ENCODE peak calls at places on chromosomes 5 and 9, in seven cellular contexts. S, Q, G, K, H, R and X are unnamed samples.

GRCh38 chr5:71905804-71906711 is 187.0 kb downstream of the CARTPT start:
- DNase-seq in K (no peak), Q (no peak), S (no peak), G (no peak), H (no peak), R (no peak), X (no peak)

GRCh38 chr5:32173394-32174010 is 617 bp downstream of the GOLPH3 start:
- DNase-seq in S (peak; percentile 86), Q (peak; percentile 62), G (peak; percentile 63), K (peak; percentile 60), R (peak; percentile 83), H (peak; percentile 3), X (peak; percentile 43)

GRCh38 chr9:72978724-72979123 is 25.9 kb upstream of the ALDH1A1 start:
- DNase-seq in H (no peak), Q (peak; percentile 19), R (no peak), G (peak; percentile 55), S (no peak), K (peak; percentile 68), X (no peak)

GRCh38 chr5:124274949-124275348 is 471.5 kb downstream of the ZNF608 start:
- DNase-seq in Q (no peak), G (no peak), H (no peak), R (no peak), K (peak; percentile 23), S (no peak), X (no peak)

GRCh38 chr9:94760646-94761045 is 34.1 kb downstream of the AOPEP start:
- DNase-seq in G (no peak), S (no peak), R (no peak), K (no peak), H (no peak), Q (no peak), X (no peak)

GRCh38 chr5:149702607-149702952 is 27.5 kb upstream of the PPARGC1B start:
- DNase-seq in S (no peak), H (no peak), Q (no peak), G (no peak), K (no peak), R (no peak), X (no peak)

GRCh38 chr9:93250185-93250584 is 66.2 kb downstream of the WNK2 start:
- DNase-seq in Q (no peak), S (no peak), K (no peak), G (no peak), R (no peak), H (no peak), X (no peak)

GRCh38 chr5:149399775-149400174 is 20.7 kb upstream of the IL17B start:
- DNase-seq in G (no peak), S (no peak), R (no peak), H (no peak), K (no peak), Q (peak; percentile 25), X (no peak)

GRCh38 chr5:139710370-139711066 is 62.4 kb downstream of the CXXC5 start:
- DNase-seq in R (peak; percentile 90), K (no peak), Q (peak; percentile 66), S (peak; percentile 93), G (peak; percentile 46), H (peak; percentile 25), X (peak; percentile 85)

GRCh38 chr9:130689937-130690700 is 3.5 kb upstream of the EXOSC2 start:
- DNase-seq in Q (peak; percentile 98), S (peak; percentile 86), H (no peak), R (peak; percentile 18), G (peak; percentile 99), K (peak; percentile 95), X (peak; percentile 84)

GRCh38 chr9:136700309-136700708 is 12.1 kb upstream of the DIPK1B start:
- DNase-seq in K (no peak), S (no peak), H (no peak), G (no peak), R (no peak), Q (peak; percentile 40), X (no peak)

GRCh38 chr5:166382031-166382430 is 1909.4 kb upstream of the WWC1 start:
- DNase-seq in S (peak; percentile 68), K (no peak), G (no peak), R (no peak), Q (no peak), H (no peak), X (no peak)

GRCh38 chr5:73280821-73281746 is 108.1 kb downstream of the TMEM174 start:
- DNase-seq in S (peak; percentile 41), R (no peak), H (no peak), Q (peak; percentile 56), K (peak; percentile 43), G (peak; percentile 90), X (no peak)

GRCh38 chr5:9654886-9655285 is 24.7 kb upstream of the TAS2R1 start:
- DNase-seq in R (no peak), S (no peak), K (no peak), G (no peak), Q (peak; percentile 18), H (no peak), X (no peak)

GRCh38 chr5:107869459-107870115 is 198.8 kb upstream of the EFNA5 start:
- DNase-seq in S (no peak), Q (peak; percentile 88), H (no peak), R (no peak), G (peak; percentile 86), K (peak; percentile 64), X (no peak)

GRCh38 chr5:157280927-157281326 is 15.0 kb downstream of the CYFIP2 start:
- DNase-seq in R (no peak), K (no peak), Q (peak; percentile 31), S (no peak), G (peak; percentile 51), H (no peak), X (no peak)

GRCh38 chr9:127714916-127715442 is 484 bp downstream of the PTRH1 start:
- DNase-seq in G (peak; percentile 47), H (no peak), K (no peak), Q (peak; percentile 46), R (no peak), S (peak; percentile 81), X (peak; percentile 49)

GRCh38 chr5:138722518-138722917 is 30.7 kb upstream of the CTNNA1 start:
- DNase-seq in Q (no peak), K (no peak), H (no peak), R (no peak), S (no peak), G (no peak), X (no peak)

GRCh38 chr5:1193591-1193985 is 7.8 kb upstream of the SLC6A19 start:
- DNase-seq in R (peak; percentile 64), H (no peak), K (no peak), Q (no peak), G (no peak), S (no peak), X (no peak)

GRCh38 chr5:150789943-150790611 is 11.5 kb downstream of the SMIM3 start:
- DNase-seq in G (peak; percentile 99), S (no peak), R (no peak), H (peak; percentile 44), Q (peak; percentile 100), K (peak; percentile 16), X (no peak)

GRCh38 chr9:38423939-38424843 is at the start of gene IGFBPL1:
- DNase-seq in K (peak; percentile 47), Q (no peak), R (no peak), S (peak; percentile 95), H (no peak), G (peak; percentile 65), X (no peak)

GRCh38 chr9:37921168-37921510 is 17.2 kb upstream of the SLC25A51 start:
- DNase-seq in H (no peak), S (no peak), K (no peak), Q (no peak), G (no peak), R (no peak), X (no peak)

GRCh38 chr9:127541865-127542264 is 70.2 kb upstream of the STXBP1 start:
- DNase-seq in Q (no peak), H (no peak), R (no peak), G (no peak), S (no peak), K (no peak), X (no peak)

GRCh38 chr9:131279927-131280530 is 3.7 kb upstream of the FAM78A start:
- DNase-seq in G (no peak), S (no peak), R (peak; percentile 91), K (no peak), H (no peak), Q (no peak), X (peak; percentile 39)

GRCh38 chr5:44603496-44604272 is 205.1 kb upstream of the MRPS30 start:
- DNase-seq in Q (peak; percentile 1), H (no peak), G (no peak), R (no peak), S (no peak), K (peak; percentile 3), X (no peak)